ENCODE peak calls at places on chromosomes 11 and 22, in six cellular contexts. F is MM.1S; A is psoas muscle; W is CD8-positive, alpha-beta memory T cell; E is effector memory CD4-positive, alpha-beta T cell; N is ovary. S is an unnamed sample.

GRCh38 chr22:23826510-23827350 is 12.1 kb downstream of the DERL3 start:
- DNase-seq in F (no peak), A (no peak), W (no peak), E (no peak), N (no peak), S (no peak)

GRCh38 chr22:32556150-32556549 is 81.5 kb downstream of the FBXO7 start:
- DNase-seq in F (no peak), A (no peak), W (no peak), E (no peak), N (no peak), S (no peak)

GRCh38 chr11:764322-765024 is 12.8 kb downstream of the GATD1 start:
- DNase-seq in F (no peak), A (no peak), W (no peak), E (no peak), N (no peak), S (no peak)

GRCh38 chr11:77179048-77179447 is 51.0 kb downstream of the MYO7A start:
- DNase-seq in F (no peak), A (no peak), W (no peak), E (no peak), N (no peak), S (no peak)

GRCh38 chr11:90764691-90765090 is 541.8 kb upstream of the CHORDC1 start:
- DNase-seq in F (no peak), A (no peak), W (no peak), E (no peak), N (no peak), S (no peak)

GRCh38 chr22:17501679-17502285 is 61.5 kb upstream of the SLC25A18 start:
- DNase-seq in F (peak), A (no peak), W (no peak), E (peak), N (no peak), S (no peak)

GRCh38 chr22:25548866-25549464 is 15.5 kb upstream of the GRK3 start:
- DNase-seq in F (no peak), A (no peak), W (no peak), E (no peak), N (no peak), S (no peak)

GRCh38 chr22:35480143-35480542 is 60.5 kb upstream of the RASD2 start:
- DNase-seq in F (no peak), A (peak), W (no peak), E (no peak), N (peak), S (no peak)

GRCh38 chr22:37316875-37317371 is 34.6 kb downstream of the CYTH4 start:
- DNase-seq in F (peak), A (peak), W (peak), E (peak), N (peak), S (peak)

GRCh38 chr22:38832005-38832978 is 11.5 kb downstream of the NPTXR start:
- DNase-seq in F (no peak), A (no peak), W (no peak), E (no peak), N (no peak), S (no peak)

GRCh38 chr22:36052505-36052941 is 23.9 kb upstream of the RBFOX2 start:
- DNase-seq in F (peak), A (no peak), W (no peak), E (no peak), N (no peak), S (no peak)

GRCh38 chr11:115455606-115456005 is 48.6 kb downstream of the CADM1 start:
- DNase-seq in F (no peak), A (no peak), W (no peak), E (no peak), N (no peak), S (no peak)

GRCh38 chr11:88555018-88555828 is 217.7 kb upstream of the CTSC start:
- DNase-seq in F (no peak), A (no peak), W (no peak), E (no peak), N (no peak), S (peak)

GRCh38 chr11:88603499-88603898 is 266.0 kb upstream of the CTSC start:
- DNase-seq in F (no peak), A (no peak), W (no peak), E (no peak), N (no peak), S (no peak)

GRCh38 chr11:4539603-4540219 is 5.3 kb upstream of the OR52M1 start:
- DNase-seq in F (peak), A (peak), W (no peak), E (peak), N (peak), S (peak)

GRCh38 chr11:68012843-68013610 is 2.9 kb downstream of the ALDH3B1 start:
- DNase-seq in F (peak), A (no peak), W (no peak), E (no peak), N (no peak), S (no peak)

GRCh38 chr11:95373241-95373640 is 142.2 kb upstream of the SESN3 start:
- DNase-seq in F (no peak), A (no peak), W (no peak), E (no peak), N (no peak), S (no peak)

GRCh38 chr11:107608809-107609208 is 17.9 kb downstream of the ELMOD1 start:
- DNase-seq in F (no peak), A (no peak), W (no peak), E (no peak), N (no peak), S (no peak)

GRCh38 chr11:82750643-82751139 is 17.0 kb upstream of the FAM181B start:
- DNase-seq in F (peak), A (no peak), W (no peak), E (no peak), N (no peak), S (no peak)

GRCh38 chr22:26769663-26770062 is 112.3 kb downstream of the MIAT start:
- DNase-seq in F (no peak), A (no peak), W (no peak), E (no peak), N (no peak), S (no peak)

GRCh38 chr11:46342237-46342636 is 5.0 kb upstream of the DGKZ start:
- DNase-seq in F (no peak), A (no peak), W (no peak), E (no peak), N (no peak), S (no peak)

GRCh38 chr11:45390407-45390806 is 104.3 kb upstream of the SYT13 start:
- DNase-seq in F (no peak), A (no peak), W (no peak), E (no peak), N (no peak), S (no peak)

GRCh38 chr11:112778091-112778889 is 182.9 kb upstream of the NCAM1 start:
- DNase-seq in F (no peak), A (no peak), W (no peak), E (no peak), N (no peak), S (no peak)

GRCh38 chr22:37558815-37559214 is 1.5 kb upstream of the CDC42EP1 start:
- DNase-seq in F (no peak), A (no peak), W (no peak), E (no peak), N (no peak), S (no peak)

DNA sequence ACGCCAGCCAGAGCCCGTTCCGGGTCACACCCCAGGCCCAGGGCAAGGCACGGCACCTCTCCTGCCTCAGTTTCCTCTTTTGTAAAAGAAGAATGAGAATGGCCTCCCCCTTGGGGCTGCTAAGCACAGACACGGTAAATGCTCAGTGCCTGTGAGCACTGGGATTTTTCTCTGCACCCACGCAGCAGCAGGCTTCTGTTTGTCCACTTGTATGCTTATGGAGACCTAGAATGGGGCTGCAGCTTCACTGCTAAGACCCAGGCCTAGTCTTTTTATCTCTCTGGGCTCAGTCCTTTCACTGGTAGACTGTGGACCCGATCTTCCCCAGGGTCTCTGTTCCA is 1327.9 kb downstream of the TBC1D22A start:
- DNase-seq in F (no peak), A (no peak), W (no peak), E (no peak), N (no peak), S (no peak)
- H3K27ac ChIP-seq in F (no peak), A (no peak), W (no peak), E (no peak), N (no peak), S (no peak)

GRCh38 chr11:30533445-30533947 is 52.7 kb downstream of the MPPED2 start:
- DNase-seq in F (no peak), A (no peak), W (no peak), E (no peak), N (no peak), S (no peak)

GRCh38 chr11:30535818-30536217 is 50.3 kb downstream of the MPPED2 start:
- DNase-seq in F (no peak), A (no peak), W (no peak), E (no peak), N (no peak), S (no peak)
- H3K27ac ChIP-seq in F (no peak), A (no peak), W (no peak), E (no peak), N (no peak), S (no peak)

GRCh38 chr11:128517457-128518230 is 69.7 kb downstream of the ETS1 start:
- DNase-seq in F (no peak), A (no peak), W (no peak), E (no peak), N (no peak), S (no peak)
- H3K27ac ChIP-seq in F (no peak), A (no peak), W (peak), E (peak), N (no peak), S (peak)

GRCh38 chr11:134001101-134001500 is 44.3 kb upstream of the IGSF9B start:
- DNase-seq in F (no peak), A (no peak), W (no peak), E (no peak), N (no peak), S (no peak)

GRCh38 chr11:133995066-133995465 is 38.3 kb upstream of the IGSF9B start:
- DNase-seq in F (no peak), A (no peak), W (no peak), E (no peak), N (no peak), S (no peak)

GRCh38 chr11:133996671-133997070 is 39.9 kb upstream of the IGSF9B start:
- DNase-seq in F (no peak), A (no peak), W (no peak), E (no peak), N (no peak), S (no peak)

GRCh38 chr11:133999355-133999754 is 42.6 kb upstream of the IGSF9B start:
- DNase-seq in F (no peak), A (no peak), W (no peak), E (no peak), N (no peak), S (no peak)

DNA sequence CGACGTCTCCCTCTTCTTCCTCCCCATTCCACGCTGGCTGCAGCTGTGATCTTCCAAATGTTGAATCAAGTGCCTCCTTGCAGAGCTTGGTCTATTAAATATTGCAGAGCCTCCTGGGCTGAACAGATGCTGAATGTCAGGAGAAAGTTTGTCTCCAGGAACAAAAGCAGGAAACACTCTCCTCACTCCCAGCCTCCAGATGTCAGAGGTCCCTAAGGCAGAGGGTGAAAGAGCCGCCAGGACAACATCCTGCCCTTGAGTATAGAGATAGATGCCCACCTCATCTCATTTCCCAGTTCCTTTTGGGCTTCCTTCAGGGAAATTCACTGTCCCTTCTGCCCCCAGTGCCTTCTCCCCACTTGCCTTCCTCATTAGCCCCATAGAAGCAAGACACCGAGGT is 40.8 kb upstream of the IGSF9B start:
- DNase-seq in F (no peak), A (no peak), W (no peak), E (no peak), N (no peak), S (no peak)
- H3K27ac ChIP-seq in F (no peak), A (no peak), W (no peak), E (no peak), N (no peak), S (no peak)

DNA sequence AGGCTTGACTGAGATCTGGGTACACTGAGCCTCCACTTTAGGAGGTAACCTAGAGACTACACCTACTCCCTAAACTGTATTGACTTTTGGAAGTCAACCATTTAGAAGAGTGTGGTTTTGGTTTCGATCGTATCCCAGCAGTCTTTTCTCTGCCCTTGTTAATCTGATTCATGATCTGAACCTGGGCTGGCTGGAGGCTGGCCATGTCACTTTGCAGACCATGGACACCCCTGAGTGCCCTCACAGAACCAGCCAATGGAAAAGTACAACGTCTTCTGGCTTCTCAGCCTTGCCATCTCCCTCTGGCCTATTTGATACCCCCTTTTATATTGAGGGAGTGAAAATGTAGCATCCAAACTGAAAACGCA is 10.8 kb downstream of the EHF start:
- DNase-seq in F (no peak), A (no peak), W (no peak), E (no peak), N (no peak), S (no peak)
- H3K27ac ChIP-seq in F (no peak), A (peak), W (no peak), E (no peak), N (no peak), S (no peak)

GRCh38 chr11:128624269-128625170 is 37.2 kb upstream of the ETS1 start:
- DNase-seq in F (peak), A (no peak), W (peak), E (peak), N (no peak), S (no peak)
- H3K27ac ChIP-seq in F (peak), A (no peak), W (peak), E (peak), N (no peak), S (no peak)

GRCh38 chr11:16612234-16612571 is 126.2 kb upstream of the C11orf58 start:
- DNase-seq in F (no peak), A (no peak), W (no peak), E (no peak), N (no peak), S (no peak)

GRCh38 chr11:16612801-16613400 is 125.5 kb upstream of the C11orf58 start:
- DNase-seq in F (no peak), A (no peak), W (no peak), E (no peak), N (no peak), S (no peak)

GRCh38 chr11:16611395-16612233 is 126.8 kb upstream of the C11orf58 start:
- DNase-seq in F (no peak), A (no peak), W (no peak), E (no peak), N (no peak), S (no peak)

GRCh38 chr11:16615480-16615879 is 123.0 kb upstream of the C11orf58 start:
- DNase-seq in F (no peak), A (no peak), W (no peak), E (no peak), N (no peak), S (no peak)

GRCh38 chr11:16613401-16614381 is 124.8 kb upstream of the C11orf58 start:
- DNase-seq in F (peak), A (peak), W (peak), E (peak), N (peak), S (peak)
- H3K27ac ChIP-seq in F (no peak), A (peak), W (no peak), E (no peak), N (no peak), S (peak)

GRCh38 chr11:119692547-119692834 is 36.5 kb downstream of the NECTIN1 start:
- DNase-seq in F (no peak), A (no peak), W (no peak), E (no peak), N (no peak), S (no peak)

GRCh38 chr11:119694334-119694733 is 34.7 kb downstream of the NECTIN1 start:
- DNase-seq in F (peak), A (no peak), W (no peak), E (no peak), N (no peak), S (no peak)

GRCh38 chr11:119691020-119691666 is 37.9 kb downstream of the NECTIN1 start:
- DNase-seq in F (peak), A (no peak), W (no peak), E (peak), N (no peak), S (no peak)

GRCh38 chr11:119693253-119693815 is 35.7 kb downstream of the NECTIN1 start:
- DNase-seq in F (peak), A (no peak), W (no peak), E (no peak), N (no peak), S (no peak)

GRCh38 chr11:119691701-119692546 is 37.1 kb downstream of the NECTIN1 start:
- DNase-seq in F (no peak), A (no peak), W (no peak), E (no peak), N (no peak), S (no peak)
- H3K27ac ChIP-seq in F (peak), A (no peak), W (no peak), E (no peak), N (no peak), S (no peak)

GRCh38 chr11:118896472-118896913 is 12.8 kb downstream of the CXCR5 start:
- DNase-seq in F (no peak), A (no peak), W (no peak), E (no peak), N (peak), S (no peak)

GRCh38 chr11:118893662-118894061 is 10.0 kb downstream of the CXCR5 start:
- DNase-seq in F (no peak), A (no peak), W (no peak), E (no peak), N (no peak), S (no peak)

GRCh38 chr11:118896921-118897591 is 13.4 kb downstream of the CXCR5 start:
- DNase-seq in F (no peak), A (no peak), W (no peak), E (no peak), N (no peak), S (no peak)

GRCh38 chr11:118894192-118894591 is 10.5 kb downstream of the CXCR5 start:
- DNase-seq in F (no peak), A (no peak), W (no peak), E (no peak), N (no peak), S (no peak)

GRCh38 chr11:118895093-118896039 is 11.7 kb downstream of the CXCR5 start:
- DNase-seq in F (no peak), A (no peak), W (peak), E (peak), N (peak), S (no peak)
- H3K27ac ChIP-seq in F (no peak), A (no peak), W (peak), E (peak), N (no peak), S (no peak)